ENCODE peak calls at places on chromosomes 11 and 22, in five cellular contexts. One of them, this sample, is unnamed.

GRCh38 chr11:14554959-14555358 is 34.8 kb upstream of the PSMA1 start:
- DNase-seq in AG04450: no peak
- DNase-seq in AG09309: no peak
- DNase-seq in neuronal stem cell: no peak
- DNase-seq in aorta: no peak
- DNase-seq in this sample: no peak

GRCh38 chr11:99352642-99353041 is 331.9 kb downstream of the CNTN5 start:
- DNase-seq in aorta: no peak
- DNase-seq in AG09309: no peak
- DNase-seq in neuronal stem cell: no peak
- DNase-seq in AG04450: no peak
- DNase-seq in this sample: peak; percentile 8

GRCh38 chr11:123235117-123235686 is 40.2 kb upstream of the CLMP start:
- DNase-seq in neuronal stem cell: no peak
- DNase-seq in AG09309: no peak
- DNase-seq in AG04450: no peak
- DNase-seq in aorta: peak; percentile 57
- DNase-seq in this sample: peak; percentile 26

GRCh38 chr11:20050551-20051333 is 109.5 kb downstream of the DBX1 start:
- DNase-seq in AG09309: no peak
- DNase-seq in neuronal stem cell: no peak
- DNase-seq in aorta: no peak
- DNase-seq in AG04450: no peak
- DNase-seq in this sample: no peak

GRCh38 chr11:30131535-30131934 is 99.3 kb upstream of the FSHB start:
- DNase-seq in AG09309: no peak
- DNase-seq in neuronal stem cell: no peak
- DNase-seq in AG04450: no peak
- DNase-seq in aorta: no peak
- DNase-seq in this sample: no peak

GRCh38 chr11:24664399-24664798 is 167.5 kb downstream of the LUZP2 start:
- DNase-seq in neuronal stem cell: no peak
- DNase-seq in AG04450: no peak
- DNase-seq in AG09309: no peak
- DNase-seq in aorta: no peak
- DNase-seq in this sample: no peak

GRCh38 chr11:1880746-1881441 is 10.8 kb downstream of the PRR33 start:
- DNase-seq in aorta: no peak
- DNase-seq in AG04450: no peak
- DNase-seq in neuronal stem cell: no peak
- DNase-seq in AG09309: no peak
- DNase-seq in this sample: no peak

GRCh38 chr22:31150615-31151014 is 9.4 kb upstream of the RNF185 start:
- DNase-seq in aorta: no peak
- DNase-seq in AG09309: no peak
- DNase-seq in neuronal stem cell: no peak
- DNase-seq in AG04450: no peak
- DNase-seq in this sample: no peak

GRCh38 chr11:26626346-26626745 is 54.3 kb upstream of the MUC15 start:
- DNase-seq in AG09309: no peak
- DNase-seq in neuronal stem cell: no peak
- DNase-seq in aorta: no peak
- DNase-seq in AG04450: no peak
- DNase-seq in this sample: peak; percentile 64

GRCh38 chr11:68146704-68147474 is 25.7 kb upstream of the CHKA start:
- DNase-seq in AG09309: no peak
- DNase-seq in neuronal stem cell: no peak
- DNase-seq in aorta: no peak
- DNase-seq in AG04450: no peak
- DNase-seq in this sample: peak; percentile 64

GRCh38 chr11:26930518-26931247 is 63.2 kb upstream of the FIBIN start:
- DNase-seq in aorta: no peak
- DNase-seq in AG09309: peak; percentile 48
- DNase-seq in AG04450: no peak
- DNase-seq in neuronal stem cell: no peak
- DNase-seq in this sample: no peak

DNA sequence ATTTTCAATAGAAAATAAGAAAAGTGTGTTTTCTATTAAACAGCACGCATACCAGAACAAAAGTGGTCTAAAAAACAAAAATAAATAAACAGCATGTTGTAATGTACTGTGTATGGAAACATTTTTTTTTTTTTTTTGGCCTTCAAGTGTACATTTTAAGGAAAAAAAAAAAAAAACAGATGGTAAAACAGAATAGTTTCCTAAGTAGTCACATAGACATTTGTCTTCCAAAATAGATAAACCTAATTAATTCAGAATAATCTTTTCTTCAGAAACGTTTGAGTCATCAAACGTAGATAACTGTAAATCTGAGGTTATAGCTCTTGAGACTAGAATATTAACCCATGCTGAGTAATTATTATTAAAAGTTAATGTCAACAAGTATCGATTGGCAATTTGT is 396 bp upstream of the CFAP300 start:
- DNase-seq in neuronal stem cell: no peak
- DNase-seq in AG04450: no peak
- DNase-seq in aorta: no peak
- DNase-seq in AG09309: peak; percentile 16
- DNase-seq in this sample: no peak
- H3K4me3 ChIP-seq in neuronal stem cell: peak overlapping the region; percentile 83
- H3K4me3 ChIP-seq in AG04450: peak overlapping the region; percentile 65
- H3K4me3 ChIP-seq in aorta: peak overlapping the region; percentile 86
- H3K4me3 ChIP-seq in AG09309: peak overlapping the region; percentile 73
- H3K4me3 ChIP-seq in this sample: peak overlapping the region; percentile 57

DNA sequence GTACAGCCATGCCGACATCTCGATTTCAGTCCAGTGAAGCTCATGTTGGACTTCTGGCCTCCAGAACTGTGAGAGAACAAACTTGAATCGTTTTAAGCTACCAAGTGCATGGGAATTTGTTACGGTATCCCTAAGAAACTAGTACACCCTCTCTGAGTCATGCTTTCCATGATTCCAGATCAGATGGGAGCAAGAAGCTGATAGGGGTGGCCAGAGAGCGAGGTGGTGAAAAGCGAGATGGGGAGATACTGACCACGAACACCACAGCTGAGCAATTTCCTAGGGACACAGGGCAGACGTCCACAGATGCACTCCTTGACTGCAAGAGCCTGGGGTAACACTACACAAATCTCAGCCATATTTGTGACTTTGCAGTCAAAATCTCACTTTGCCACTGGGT is 22.7 kb upstream of the RCN1 start:
- DNase-seq in neuronal stem cell: no peak
- DNase-seq in AG09309: no peak
- DNase-seq in AG04450: no peak
- DNase-seq in aorta: no peak
- DNase-seq in this sample: no peak
- H3K4me3 ChIP-seq in neuronal stem cell: no peak overlapping the region
- H3K4me3 ChIP-seq in AG09309: no peak overlapping the region
- H3K4me3 ChIP-seq in AG04450: no peak overlapping the region
- H3K4me3 ChIP-seq in aorta: no peak overlapping the region
- H3K4me3 ChIP-seq in this sample: no peak overlapping the region

DNA sequence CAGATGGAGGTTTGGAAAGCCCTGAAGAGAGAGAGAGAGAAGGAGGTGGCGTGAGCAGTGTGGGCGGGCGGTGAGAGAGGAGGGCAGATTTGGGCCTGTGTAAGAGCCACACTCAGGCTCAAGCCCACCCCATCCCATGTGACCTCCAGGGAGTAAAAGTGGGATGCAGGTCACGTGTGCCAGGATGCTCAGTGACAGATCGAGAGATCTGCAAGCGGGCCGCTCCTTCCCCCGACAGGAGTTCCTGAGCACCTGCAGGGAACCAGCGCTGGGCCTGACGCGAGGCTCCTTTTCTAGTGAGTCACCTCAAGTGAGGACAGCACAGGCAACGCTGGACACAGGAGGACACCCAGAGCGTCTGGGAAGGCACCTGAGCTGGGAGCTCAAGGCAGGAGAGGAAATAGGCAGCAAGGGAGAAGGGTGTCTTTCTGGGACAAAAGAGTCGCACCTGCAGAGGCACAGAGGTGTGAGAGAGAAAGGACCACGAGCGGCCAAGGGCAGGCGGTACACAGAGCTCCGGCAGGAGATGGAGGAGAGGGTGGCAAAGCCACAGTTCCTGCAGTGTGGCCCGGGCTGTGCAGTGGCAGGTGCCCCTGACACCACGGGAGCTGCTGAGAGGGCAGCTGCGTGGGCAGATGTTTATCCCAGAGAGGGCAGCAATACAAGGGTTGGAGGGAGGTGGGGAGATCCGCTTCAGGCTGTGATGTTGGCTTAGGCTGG is 1294.8 kb downstream of the TBC1D22A start:
- DNase-seq in AG09309: no peak
- DNase-seq in AG04450: no peak
- DNase-seq in aorta: no peak
- DNase-seq in neuronal stem cell: no peak
- DNase-seq in this sample: no peak
- H3K4me3 ChIP-seq in AG09309: no peak overlapping the region
- H3K4me3 ChIP-seq in AG04450: no peak overlapping the region
- H3K4me3 ChIP-seq in aorta: no peak overlapping the region
- H3K4me3 ChIP-seq in neuronal stem cell: no peak overlapping the region
- H3K4me3 ChIP-seq in this sample: no peak overlapping the region

DNA sequence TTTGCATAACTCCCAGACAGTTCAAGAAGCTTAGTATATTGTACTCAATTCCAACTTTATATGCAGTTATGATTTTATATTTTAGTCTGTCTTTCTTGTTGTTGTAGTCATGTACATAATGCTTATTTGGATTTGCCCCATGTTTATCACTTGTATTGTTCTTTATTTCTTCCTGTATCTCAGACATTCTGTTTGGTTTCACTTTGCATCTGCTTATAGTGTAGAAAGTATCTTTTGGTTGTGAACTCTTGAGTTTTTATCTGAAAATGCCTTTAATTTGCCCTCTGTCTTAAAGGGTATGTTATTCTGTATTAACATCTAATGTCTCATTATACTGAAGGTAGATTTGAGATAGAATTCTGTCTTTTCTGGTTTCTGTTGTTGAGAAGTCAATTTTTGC is 275.4 kb downstream of the DYNC2H1 start:
- DNase-seq in AG04450: no peak
- DNase-seq in AG09309: no peak
- DNase-seq in aorta: no peak
- DNase-seq in neuronal stem cell: no peak
- DNase-seq in this sample: no peak
- H3K4me3 ChIP-seq in AG04450: no peak overlapping the region
- H3K4me3 ChIP-seq in AG09309: no peak overlapping the region
- H3K4me3 ChIP-seq in aorta: no peak overlapping the region
- H3K4me3 ChIP-seq in neuronal stem cell: no peak overlapping the region
- H3K4me3 ChIP-seq in this sample: peak overlapping the region; percentile 8

GRCh38 chr11:65432686-65433582 is 10.3 kb downstream of the NEAT1 start:
- DNase-seq in aorta: no peak
- DNase-seq in AG04450: no peak
- DNase-seq in neuronal stem cell: no peak
- DNase-seq in AG09309: no peak
- DNase-seq in this sample: no peak

GRCh38 chr11:65432133-65432650 is 9.6 kb downstream of the NEAT1 start:
- DNase-seq in aorta: no peak
- DNase-seq in neuronal stem cell: no peak
- DNase-seq in AG09309: no peak
- DNase-seq in AG04450: no peak
- DNase-seq in this sample: no peak

GRCh38 chr11:65429724-65430405 is 7.3 kb downstream of the NEAT1 start:
- DNase-seq in AG09309: peak; percentile 81
- DNase-seq in aorta: peak; percentile 88
- DNase-seq in AG04450: no peak
- DNase-seq in neuronal stem cell: no peak
- DNase-seq in this sample: peak; percentile 91

GRCh38 chr11:65430406-65431217 is 8.0 kb downstream of the NEAT1 start:
- DNase-seq in AG09309: peak; percentile 46
- DNase-seq in neuronal stem cell: no peak
- DNase-seq in AG04450: no peak
- DNase-seq in aorta: no peak
- DNase-seq in this sample: no peak

GRCh38 chr11:65431452-65432132 is 9.0 kb downstream of the NEAT1 start:
- DNase-seq in AG09309: no peak
- DNase-seq in AG04450: no peak
- DNase-seq in aorta: no peak
- DNase-seq in neuronal stem cell: no peak
- DNase-seq in this sample: no peak
- H3K4me3 ChIP-seq in AG09309: no peak overlapping the region
- H3K4me3 ChIP-seq in AG04450: peak overlapping the region; percentile 42
- H3K4me3 ChIP-seq in aorta: no peak overlapping the region
- H3K4me3 ChIP-seq in neuronal stem cell: no peak overlapping the region
- H3K4me3 ChIP-seq in this sample: peak overlapping the region; percentile 80

GRCh38 chr11:83006877-83007330 is 64.8 kb downstream of the RAB30 start:
- DNase-seq in AG09309: no peak
- DNase-seq in AG04450: no peak
- DNase-seq in neuronal stem cell: no peak
- DNase-seq in aorta: no peak
- DNase-seq in this sample: no peak

GRCh38 chr11:83004855-83005556 is 66.7 kb downstream of the RAB30 start:
- DNase-seq in neuronal stem cell: no peak
- DNase-seq in aorta: no peak
- DNase-seq in AG04450: no peak
- DNase-seq in AG09309: no peak
- DNase-seq in this sample: no peak

GRCh38 chr11:83007909-83008580 is 63.7 kb downstream of the RAB30 start:
- DNase-seq in AG04450: no peak
- DNase-seq in neuronal stem cell: peak; percentile 40
- DNase-seq in aorta: peak; percentile 51
- DNase-seq in AG09309: no peak
- DNase-seq in this sample: no peak

GRCh38 chr11:83008581-83008923 is 63.1 kb downstream of the RAB30 start:
- DNase-seq in neuronal stem cell: no peak
- DNase-seq in AG09309: no peak
- DNase-seq in AG04450: no peak
- DNase-seq in aorta: no peak
- DNase-seq in this sample: no peak

DNA sequence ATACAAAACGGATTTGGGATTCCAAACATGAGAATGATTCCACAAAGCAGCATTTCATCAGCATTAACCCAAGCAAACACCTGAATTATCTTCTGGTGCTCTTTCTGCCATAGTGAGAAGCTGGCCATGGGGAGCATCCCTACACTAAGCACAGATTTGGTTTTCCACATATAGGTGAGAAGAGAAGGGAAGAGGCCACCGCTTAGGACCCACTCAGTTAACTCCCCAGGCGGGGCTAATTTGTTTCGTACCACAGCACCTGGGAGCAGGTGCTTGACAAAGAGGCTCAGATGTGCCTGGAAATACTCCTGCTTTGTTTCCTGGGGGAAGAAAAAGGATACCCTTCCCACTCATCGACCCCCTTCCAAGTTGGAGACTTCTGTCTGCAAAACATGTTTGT is 64.2 kb downstream of the RAB30 start:
- DNase-seq in AG04450: no peak
- DNase-seq in aorta: no peak
- DNase-seq in AG09309: no peak
- DNase-seq in neuronal stem cell: no peak
- DNase-seq in this sample: no peak
- H3K4me3 ChIP-seq in AG04450: no peak overlapping the region
- H3K4me3 ChIP-seq in aorta: no peak overlapping the region
- H3K4me3 ChIP-seq in AG09309: no peak overlapping the region
- H3K4me3 ChIP-seq in neuronal stem cell: no peak overlapping the region
- H3K4me3 ChIP-seq in this sample: no peak overlapping the region

This sample was measured in MG63.